ENCODE peak calls at places on chromosomes 2 and 18, in ten cellular contexts. One of them, this sample, is unnamed.

GRCh38 chr18:72830109-72830508 is 37.7 kb downstream of the NETO1 start:
- DNase-seq in NCI-H1105: peak
- DNase-seq in progenitor cell of endocrine pancreas: peak
- DNase-seq in occipital lobe: peak
- DNase-seq in A673: peak
- DNase-seq in left cardiac atrium: peak
- DNase-seq in NCI-H1417: no peak
- DNase-seq in amniotic stem cell: no peak
- DNase-seq in EL: no peak
- DNase-seq in LHCN-M2: no peak
- DNase-seq in this sample: no peak

GRCh38 chr2:111919794-111920608 is 21.6 kb downstream of the MERTK start:
- DNase-seq in NCI-H1417: no peak
- DNase-seq in EL: peak
- DNase-seq in amniotic stem cell: no peak
- DNase-seq in LHCN-M2: no peak
- DNase-seq in A673: no peak
- DNase-seq in NCI-H1105: no peak
- DNase-seq in occipital lobe: no peak
- DNase-seq in progenitor cell of endocrine pancreas: peak
- DNase-seq in left cardiac atrium: peak
- DNase-seq in this sample: no peak

GRCh38 chr2:55112229-55113016 is 62.2 kb upstream of the RTN4 start:
- DNase-seq in NCI-H1105: no peak
- DNase-seq in amniotic stem cell: no peak
- DNase-seq in LHCN-M2: peak
- DNase-seq in EL: no peak
- DNase-seq in left cardiac atrium: peak
- DNase-seq in progenitor cell of endocrine pancreas: no peak
- DNase-seq in NCI-H1417: peak
- DNase-seq in A673: no peak
- DNase-seq in occipital lobe: peak
- DNase-seq in this sample: peak

GRCh38 chr2:165636959-165637358 is 157.1 kb downstream of the GALNT3 start:
- DNase-seq in A673: no peak
- DNase-seq in NCI-H1417: no peak
- DNase-seq in left cardiac atrium: no peak
- DNase-seq in NCI-H1105: no peak
- DNase-seq in amniotic stem cell: no peak
- DNase-seq in EL: no peak
- DNase-seq in LHCN-M2: no peak
- DNase-seq in occipital lobe: no peak
- DNase-seq in progenitor cell of endocrine pancreas: no peak
- DNase-seq in this sample: no peak

GRCh38 chr18:2302628-2303516 is 268.4 kb downstream of the METTL4 start:
- DNase-seq in left cardiac atrium: no peak
- DNase-seq in occipital lobe: no peak
- DNase-seq in NCI-H1105: no peak
- DNase-seq in amniotic stem cell: no peak
- DNase-seq in A673: no peak
- DNase-seq in EL: peak
- DNase-seq in progenitor cell of endocrine pancreas: no peak
- DNase-seq in NCI-H1417: no peak
- DNase-seq in LHCN-M2: peak
- DNase-seq in this sample: no peak

GRCh38 chr2:43832457-43832856 is 6.2 kb downstream of the ABCG5 start:
- DNase-seq in LHCN-M2: no peak
- DNase-seq in progenitor cell of endocrine pancreas: no peak
- DNase-seq in NCI-H1105: no peak
- DNase-seq in A673: no peak
- DNase-seq in EL: no peak
- DNase-seq in NCI-H1417: no peak
- DNase-seq in left cardiac atrium: no peak
- DNase-seq in occipital lobe: no peak
- DNase-seq in amniotic stem cell: no peak
- DNase-seq in this sample: no peak

GRCh38 chr2:237159006-237159897 is 73.6 kb downstream of the COPS8 start:
- DNase-seq in left cardiac atrium: no peak
- DNase-seq in EL: no peak
- DNase-seq in progenitor cell of endocrine pancreas: no peak
- DNase-seq in amniotic stem cell: no peak
- DNase-seq in LHCN-M2: no peak
- DNase-seq in A673: peak
- DNase-seq in occipital lobe: no peak
- DNase-seq in NCI-H1105: no peak
- DNase-seq in NCI-H1417: no peak
- DNase-seq in this sample: no peak

GRCh38 chr2:150480241-150480640 is 7.2 kb downstream of the RND3 start:
- DNase-seq in EL: peak
- DNase-seq in A673: no peak
- DNase-seq in occipital lobe: no peak
- DNase-seq in amniotic stem cell: no peak
- DNase-seq in left cardiac atrium: no peak
- DNase-seq in NCI-H1417: no peak
- DNase-seq in progenitor cell of endocrine pancreas: no peak
- DNase-seq in LHCN-M2: peak
- DNase-seq in NCI-H1105: no peak
- DNase-seq in this sample: no peak

GRCh38 chr2:52831216-52831615 is 936.4 kb upstream of the CHAC2 start:
- DNase-seq in LHCN-M2: no peak
- DNase-seq in EL: no peak
- DNase-seq in progenitor cell of endocrine pancreas: no peak
- DNase-seq in amniotic stem cell: no peak
- DNase-seq in NCI-H1105: no peak
- DNase-seq in occipital lobe: no peak
- DNase-seq in NCI-H1417: no peak
- DNase-seq in A673: no peak
- DNase-seq in left cardiac atrium: no peak
- DNase-seq in this sample: no peak

GRCh38 chr2:43070676-43071491 is 155.5 kb downstream of the ZFP36L2 start:
- DNase-seq in occipital lobe: no peak
- DNase-seq in EL: no peak
- DNase-seq in A673: no peak
- DNase-seq in LHCN-M2: peak
- DNase-seq in left cardiac atrium: peak
- DNase-seq in progenitor cell of endocrine pancreas: no peak
- DNase-seq in amniotic stem cell: no peak
- DNase-seq in NCI-H1417: no peak
- DNase-seq in NCI-H1105: no peak
- DNase-seq in this sample: no peak

This sample was measured in NCI-H1930.